ENCODE peak calls at places on chromosome 16, in five cellular contexts. T is AG04450, J is AG04449, N is fibroblast of villous mesenchyme, O is WTC11. K is an unnamed sample.

GRCh38 chr16:66947302-66948033 is 12.2 kb downstream of the CES2 start:
- DNase-seq in O (peak; percentile 91), J (no peak), N (peak; percentile 85), T (peak; percentile 63), K (peak; percentile 87)

GRCh38 chr16:31385680-31386079 is 7.5 kb upstream of the ITGAD start:
- DNase-seq in N (no peak), O (no peak), T (no peak), J (no peak), K (no peak)

GRCh38 chr16:87471278-87472141 is 21.3 kb downstream of the ZCCHC14 start:
- DNase-seq in T (no peak), O (no peak), N (peak; percentile 56), J (no peak), K (peak; percentile 39)

GRCh38 chr16:75264531-75264998 is 13.1 kb upstream of the BCAR1 start:
- DNase-seq in J (no peak), T (no peak), N (peak; percentile 65), O (no peak), K (no peak)

GRCh38 chr16:21685034-21685455 is 21.3 kb downstream of the OTOA start:
- DNase-seq in O (peak; percentile 71), J (no peak), N (no peak), T (no peak), K (peak; percentile 78)

GRCh38 chr16:383326-384020 is 1.7 kb upstream of the PGAP6 start:
- DNase-seq in N (no peak), O (peak; percentile 89), J (no peak), T (no peak), K (no peak)

GRCh38 chr16:68756250-68757051 is 19.4 kb downstream of the CDH1 start:
- DNase-seq in T (no peak), N (peak; percentile 17), J (no peak), O (no peak), K (no peak)

GRCh38 chr16:27446721-27447120 is 44.7 kb downstream of the IL21R start:
- DNase-seq in J (no peak), N (no peak), O (no peak), T (no peak), K (no peak)

GRCh38 chr16:2511128-2511785 is 2.5 kb upstream of the ATP6V0C start:
- DNase-seq in T (peak; percentile 20), O (peak; percentile 60), N (peak; percentile 86), J (no peak), K (peak; percentile 51)

GRCh38 chr16:2513405-2514332 is at the start of gene ATP6V0C:
- DNase-seq in T (peak; percentile 53), N (peak; percentile 88), J (no peak), O (peak; percentile 92), K (peak; percentile 93)

GRCh38 chr16:2511996-2512919 is 1.5 kb upstream of the ATP6V0C start:
- DNase-seq in N (no peak), O (no peak), J (no peak), T (no peak), K (no peak)

GRCh38 chr16:2514333-2515179 is 804 bp downstream of the ATP6V0C start:
- DNase-seq in T (no peak), J (no peak), N (peak; percentile 32), O (no peak), K (no peak)

GRCh38 chr16:2512920-2513404 is 790 bp upstream of the ATP6V0C start:
- DNase-seq in N (no peak), J (no peak), O (peak; percentile 62), T (no peak), K (no peak)
- TF ChIP-seq CTCF in N (no peak), J (no peak), O (no peak), T (peak; percentile 3), K (no peak)

DNA sequence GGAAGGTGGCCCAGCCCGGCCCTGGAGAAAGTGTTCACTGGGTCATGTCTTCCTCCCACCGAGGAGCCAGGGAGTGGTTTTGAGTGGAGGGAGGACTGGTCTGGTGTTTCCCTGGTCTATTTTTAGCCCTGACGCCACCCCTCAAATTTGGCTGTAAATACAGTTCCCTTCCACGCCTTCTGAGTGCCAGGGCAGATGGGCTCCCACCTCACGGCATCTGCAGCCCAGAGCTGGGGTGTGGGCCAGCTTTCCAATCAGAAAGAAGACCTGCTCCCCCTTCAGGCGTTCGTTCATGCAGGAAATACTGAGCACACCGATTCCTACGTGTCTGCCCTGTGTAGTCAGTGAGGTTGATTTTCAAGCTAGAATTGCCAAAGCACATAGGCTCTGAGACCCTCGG is 53.7 kb downstream of the SNX20 start:
- DNase-seq in J (no peak), N (peak; percentile 12), T (no peak), O (peak; percentile 42), K (peak; percentile 31)
- TF ChIP-seq CTCF in J (peak; percentile 29), N (peak; percentile 22), T (peak; percentile 22), O (no peak), K (peak; percentile 14)

GRCh38 chr16:3013491-3013951 is 798 bp downstream of the CLDN9 start:
- DNase-seq in N (no peak), O (no peak), J (no peak), T (no peak), K (no peak)
- TF ChIP-seq CTCF in N (no peak), O (no peak), J (no peak), T (no peak), K (no peak)

DNA sequence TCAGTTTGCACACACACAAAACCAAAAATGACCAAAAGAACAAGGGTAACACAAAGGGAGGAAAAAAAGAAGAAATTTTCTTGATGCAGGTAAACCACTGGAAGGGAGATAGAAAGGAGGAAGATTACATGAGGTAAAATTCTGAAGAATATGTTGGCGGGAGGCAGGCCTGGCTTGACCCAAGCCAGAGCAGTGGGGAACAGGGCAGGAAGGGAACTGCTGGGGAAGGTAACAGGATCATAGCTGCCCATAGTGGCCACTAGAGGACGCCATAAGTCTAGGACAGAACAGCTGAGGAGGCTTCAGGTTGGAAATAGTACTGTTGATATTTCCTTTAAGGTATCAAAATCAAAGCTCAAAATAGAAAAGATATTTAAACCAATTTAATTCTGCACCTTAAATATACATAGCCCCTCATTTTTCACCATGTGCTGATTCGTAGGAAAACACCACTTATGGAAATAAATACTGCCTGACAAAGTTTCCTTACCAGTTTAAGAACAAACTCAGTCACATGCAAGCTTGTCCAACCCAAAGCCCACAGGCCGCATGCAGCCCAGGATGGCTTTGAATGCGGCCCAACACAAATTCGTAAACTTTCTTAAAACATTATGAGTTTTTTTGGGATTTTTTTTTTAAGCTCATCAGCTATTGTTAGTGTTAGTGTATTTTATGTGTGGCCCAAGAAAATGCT is 15.5 kb downstream of the VPS35 start:
- DNase-seq in N (peak; percentile 71), O (peak; percentile 62), J (no peak), T (no peak), K (peak; percentile 41)
- TF ChIP-seq CTCF in N (peak; percentile 99), O (peak; percentile 87), J (peak; percentile 82), T (peak; percentile 97), K (peak; percentile 97)